ENCODE peak calls at places on chromosomes 11 and 22, in seven cellular contexts. G is A549, S is K562, N is HCT116, Z is HepG2, Y is GM12878, I is GM23338. J is an unnamed sample.

GRCh38 chr11:89660234-89660633 is 49.9 kb upstream of the TRIM77 start:
- DNase-seq in G (no peak), S (no peak), N (no peak), Z (peak; percentile 7), Y (no peak), I (peak; percentile 69), J (no peak)

GRCh38 chr11:108253176-108253575 is 30.3 kb downstream of the ATM start:
- DNase-seq in G (no peak), S (no peak), N (no peak), Z (no peak), Y (no peak), I (no peak), J (no peak)

GRCh38 chr11:90476442-90477007 is 253.7 kb upstream of the CHORDC1 start:
- DNase-seq in G (no peak), S (no peak), N (peak; percentile 21), Z (peak; percentile 29), Y (peak; percentile 8), I (peak; percentile 67), J (no peak)

GRCh38 chr11:134331565-134332188 is at the start of gene GLB1L2:
- DNase-seq in G (peak; percentile 43), S (peak; percentile 99), N (peak; percentile 45), Z (peak; percentile 35), Y (no peak), I (peak; percentile 88), J (no peak)

GRCh38 chr22:30902496-30903357 is 65.8 kb downstream of the MORC2 start:
- DNase-seq in G (no peak), S (peak; percentile 1), N (no peak), Z (no peak), Y (peak; percentile 40), I (no peak), J (no peak)

GRCh38 chr11:106691807-106692365 is 326.4 kb downstream of the GUCY1A2 start:
- DNase-seq in G (no peak), S (no peak), N (no peak), Z (no peak), Y (no peak), I (no peak), J (no peak)

GRCh38 chr11:33735426-33736147 is 636 bp downstream of the CD59 start:
- DNase-seq in G (no peak), S (no peak), N (no peak), Z (peak; percentile 34), Y (peak; percentile 37), I (peak; percentile 52), J (no peak)

GRCh38 chr11:46332568-46333128 is 14.6 kb upstream of the DGKZ start:
- DNase-seq in G (no peak), S (peak; percentile 43), N (no peak), Z (no peak), Y (no peak), I (peak; percentile 77), J (no peak)

GRCh38 chr11:123510579-123510905 is 80.5 kb downstream of the GRAMD1B start:
- DNase-seq in G (no peak), S (no peak), N (no peak), Z (no peak), Y (no peak), I (no peak), J (no peak)

GRCh38 chr22:41003976-41004375 is 52.8 kb downstream of the RBX1 start:
- DNase-seq in G (no peak), S (no peak), N (no peak), Z (no peak), Y (no peak), I (no peak), J (no peak)

GRCh38 chr22:41001722-41002122 is 50.5 kb downstream of the RBX1 start:
- DNase-seq in G (no peak), S (no peak), N (no peak), Z (peak; percentile 41), Y (no peak), I (no peak), J (no peak)

GRCh38 chr22:41000040-41000565 is 48.9 kb downstream of the RBX1 start:
- DNase-seq in G (no peak), S (no peak), N (no peak), Z (no peak), Y (no peak), I (no peak), J (no peak)

GRCh38 chr22:41000941-41001721 is 50.0 kb downstream of the RBX1 start:
- DNase-seq in G (no peak), S (no peak), N (no peak), Z (no peak), Y (no peak), I (no peak), J (no peak)

GRCh38 chr22:41003041-41003440 is 51.9 kb downstream of the RBX1 start:
- DNase-seq in G (no peak), S (no peak), N (no peak), Z (peak; percentile 64), Y (no peak), I (peak; percentile 24), J (no peak)
- TF ChIP-seq REST in G (no peak), S (no peak), N (no peak), Z (no peak), Y (no peak), I (no peak), J (no peak)

GRCh38 chr11:129992161-129992944 is 10.3 kb downstream of the PRDM10 start:
- DNase-seq in G (peak; percentile 15), S (peak; percentile 46), N (peak; percentile 48), Z (peak; percentile 82), Y (no peak), I (peak; percentile 93), J (no peak)

GRCh38 chr11:129995163-129995562 is 7.5 kb downstream of the PRDM10 start:
- DNase-seq in G (no peak), S (no peak), N (no peak), Z (no peak), Y (no peak), I (no peak), J (no peak)

GRCh38 chr11:129985823-129986222 is 16.8 kb downstream of the PRDM10 start:
- DNase-seq in G (no peak), S (no peak), N (no peak), Z (no peak), Y (no peak), I (no peak), J (no peak)

GRCh38 chr11:129987950-129988349 is 14.7 kb downstream of the PRDM10 start:
- DNase-seq in G (no peak), S (no peak), N (no peak), Z (no peak), Y (no peak), I (no peak), J (no peak)

GRCh38 chr11:129989437-129989836 is 13.2 kb downstream of the PRDM10 start:
- DNase-seq in G (no peak), S (no peak), N (no peak), Z (no peak), Y (no peak), I (no peak), J (no peak)
- TF ChIP-seq REST in G (no peak), S (no peak), N (no peak), Z (no peak), Y (no peak), I (no peak), J (no peak)

DNA sequence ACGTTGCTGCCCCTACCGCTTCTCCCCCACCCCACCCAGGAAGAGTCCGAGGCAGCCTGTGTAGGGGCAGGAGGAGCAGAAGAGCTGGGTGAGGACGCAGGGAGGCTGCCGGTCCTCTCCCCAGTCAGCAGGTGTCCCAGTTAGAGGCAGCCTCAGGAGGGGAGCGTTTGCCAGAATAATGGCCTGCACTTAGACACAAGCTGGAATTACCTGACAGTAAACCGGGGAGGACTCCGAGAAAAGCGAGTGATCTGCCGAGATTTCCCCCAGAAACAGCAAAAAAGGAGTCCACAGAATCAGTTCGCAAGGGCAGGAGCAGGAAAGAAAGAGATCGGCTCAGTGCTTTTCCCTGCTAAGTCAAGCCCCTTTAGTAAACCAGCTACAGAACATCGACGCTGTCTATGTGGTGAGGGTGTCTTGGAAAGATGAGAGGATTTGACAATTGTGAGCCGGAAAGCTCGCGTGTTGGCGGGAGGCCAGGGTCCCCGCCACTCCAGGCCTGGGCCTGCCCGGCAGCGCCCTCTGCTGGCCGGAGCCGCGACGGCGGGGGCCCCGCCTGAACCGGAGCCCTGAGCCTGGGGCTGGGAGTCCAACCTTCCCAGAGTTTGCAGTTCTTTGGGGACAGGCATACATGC is 17.7 kb upstream of the THRSP start:
- DNase-seq in G (peak; percentile 81), S (peak; percentile 93), N (peak; percentile 27), Z (peak; percentile 60), Y (no peak), I (peak; percentile 74), J (no peak)
- TF ChIP-seq REST in G (no peak), S (no peak), N (no peak), Z (no peak), Y (no peak), I (no peak), J (no peak)

GRCh38 chr11:73729594-73730206 is 31.2 kb downstream of the RAB6A start:
- DNase-seq in G (peak; percentile 28), S (peak; percentile 43), N (peak; percentile 4), Z (peak; percentile 28), Y (no peak), I (peak; percentile 86), J (no peak)

GRCh38 chr11:73734996-73735395 is 25.9 kb downstream of the RAB6A start:
- DNase-seq in G (no peak), S (no peak), N (no peak), Z (no peak), Y (no peak), I (no peak), J (no peak)
- TF ChIP-seq REST in G (no peak), S (no peak), N (no peak), Z (no peak), Y (no peak), I (no peak), J (no peak)

GRCh38 chr11:86523738-86524602 is 148.4 kb downstream of the ME3 start:
- DNase-seq in G (peak; percentile 97), S (peak; percentile 67), N (peak; percentile 91), Z (peak; percentile 93), Y (no peak), I (no peak), J (peak; percentile 99)
- TF ChIP-seq REST in G (no peak), S (no peak), N (no peak), Z (no peak), Y (no peak), I (no peak), J (no peak)

GRCh38 chr22:43485717-43486116 is 73.9 kb downstream of the MPPED1 start:
- DNase-seq in G (no peak), S (no peak), N (no peak), Z (no peak), Y (no peak), I (no peak), J (no peak)
- TF ChIP-seq REST in G (no peak), S (no peak), N (no peak), Z (no peak), Y (no peak), I (no peak), J (no peak)